ENCODE peak calls at places on chromosomes 11 and 22, in six cellular contexts. H, I, D, C, M and W are unnamed samples.

GRCh38 chr11:68460741-68461283 is at the start of gene PPP6R3:
- DNase-seq in D (no peak), I (no peak), M (no peak), C (no peak), H (no peak), W (no peak)

GRCh38 chr11:111416231-111416960 is 37.3 kb upstream of the POU2AF1 start:
- DNase-seq in D (no peak), H (no peak), I (no peak), C (no peak), M (no peak), W (no peak)

GRCh38 chr11:45933131-45933821 is 10.8 kb downstream of the LARGE2 start:
- DNase-seq in M (no peak), D (no peak), C (no peak), I (peak; percentile 39), H (peak; percentile 71), W (peak; percentile 31)

GRCh38 chr11:22807855-22808558 is 21.6 kb downstream of the SVIP start:
- DNase-seq in D (no peak), C (no peak), H (peak; percentile 60), I (no peak), M (no peak), W (no peak)

GRCh38 chr11:72732329-72732728 is 19.9 kb downstream of the ARAP1 start:
- DNase-seq in C (no peak), H (no peak), I (no peak), D (no peak), M (no peak), W (no peak)

GRCh38 chr11:38046571-38047135 is 1448.6 kb upstream of the RAG2 start:
- DNase-seq in D (no peak), C (no peak), H (no peak), M (no peak), I (no peak), W (peak; percentile 29)

GRCh38 chr22:33000342-33001280 is 57.6 kb downstream of the SYN3 start:
- DNase-seq in I (peak; percentile 56), D (peak; percentile 67), M (peak; percentile 78), C (peak; percentile 92), H (peak; percentile 32), W (peak; percentile 88)

GRCh38 chr11:123235117-123235686 is 40.2 kb upstream of the CLMP start:
- DNase-seq in H (no peak), I (no peak), C (peak; percentile 89), D (no peak), M (peak; percentile 46), W (peak; percentile 76)

GRCh38 chr11:15886866-15887265 is 469.5 kb downstream of the SOX6 start:
- DNase-seq in I (peak; percentile 65), M (no peak), C (no peak), D (no peak), H (peak; percentile 73), W (no peak)

GRCh38 chr11:79045811-79046304 is 395.0 kb downstream of the TENM4 start:
- DNase-seq in I (peak; percentile 16), H (peak; percentile 58), D (no peak), C (no peak), M (no peak), W (no peak)

GRCh38 chr22:43042101-43042780 is 27.3 kb upstream of the PACSIN2 start:
- DNase-seq in M (no peak), D (no peak), C (no peak), I (no peak), H (peak; percentile 24), W (no peak)

GRCh38 chr11:70448983-70449567 is 50.7 kb downstream of the CTTN start:
- DNase-seq in H (no peak), C (no peak), I (no peak), D (no peak), M (no peak), W (no peak)

GRCh38 chr22:27504854-27505253 is 296.7 kb downstream of the MN1 start:
- DNase-seq in D (no peak), M (no peak), I (no peak), H (no peak), C (no peak), W (no peak)

GRCh38 chr11:126341760-126342161 is 13.7 kb upstream of the ST3GAL4 start:
- DNase-seq in M (no peak), I (peak; percentile 86), H (peak; percentile 71), D (no peak), C (no peak), W (no peak)

GRCh38 chr22:43136255-43136654 is 6.9 kb downstream of the MCAT start:
- DNase-seq in H (peak; percentile 30), M (peak; percentile 51), D (no peak), I (peak; percentile 56), C (peak; percentile 56), W (peak; percentile 63)

GRCh38 chr11:116396332-116396731 is 376.5 kb downstream of the BUD13 start:
- DNase-seq in M (no peak), C (no peak), I (no peak), H (no peak), D (no peak), W (no peak)

GRCh38 chr11:77193167-77193566 is 65.1 kb downstream of the MYO7A start:
- DNase-seq in H (no peak), M (no peak), C (no peak), D (no peak), I (no peak), W (no peak)

GRCh38 chr11:45917623-45918330 is at the start of gene PEX16:
- DNase-seq in D (peak; percentile 95), I (peak; percentile 100), H (peak; percentile 100), C (peak; percentile 88), M (peak; percentile 98), W (peak; percentile 97)

GRCh38 chr11:5603326-5603725 is 6.9 kb downstream of the TRIM6 start:
- DNase-seq in C (no peak), M (no peak), D (no peak), H (no peak), I (no peak), W (no peak)

GRCh38 chr11:33682446-33682845 is 18.2 kb downstream of the C11orf91 start:
- DNase-seq in I (no peak), C (no peak), M (peak; percentile 23), H (no peak), D (no peak), W (no peak)

GRCh38 chr11:34145847-34146381 is 40.5 kb downstream of the NAT10 start:
- DNase-seq in C (no peak), I (no peak), D (no peak), H (no peak), M (no peak), W (no peak)

GRCh38 chr11:6618117-6619020 is 853 bp downstream of the TPP1 start:
- DNase-seq in I (peak; percentile 97), M (peak; percentile 25), H (peak; percentile 90), D (no peak), C (no peak), W (no peak)

GRCh38 chr11:95732930-95733602 is 56.5 kb downstream of the FAM76B start:
- DNase-seq in M (no peak), H (no peak), D (no peak), I (no peak), C (no peak), W (no peak)
- H3K14ac ChIP-seq in M (no peak overlapping the region), H (no peak overlapping the region), D (no peak overlapping the region), I (no peak overlapping the region), C (no peak overlapping the region), W (no peak overlapping the region)

GRCh38 chr11:9600166-9600565 is 26.7 kb downstream of the WEE1 start:
- DNase-seq in C (peak; percentile 45), M (no peak), I (no peak), D (no peak), H (no peak), W (no peak)

GRCh38 chr11:9590717-9591116 is 17.2 kb downstream of the WEE1 start:
- DNase-seq in M (no peak), I (no peak), H (no peak), D (no peak), C (peak; percentile 23), W (no peak)

GRCh38 chr11:9596926-9597325 is 23.5 kb downstream of the WEE1 start:
- DNase-seq in H (peak; percentile 40), I (no peak), D (no peak), C (peak; percentile 14), M (peak; percentile 81), W (no peak)

DNA sequence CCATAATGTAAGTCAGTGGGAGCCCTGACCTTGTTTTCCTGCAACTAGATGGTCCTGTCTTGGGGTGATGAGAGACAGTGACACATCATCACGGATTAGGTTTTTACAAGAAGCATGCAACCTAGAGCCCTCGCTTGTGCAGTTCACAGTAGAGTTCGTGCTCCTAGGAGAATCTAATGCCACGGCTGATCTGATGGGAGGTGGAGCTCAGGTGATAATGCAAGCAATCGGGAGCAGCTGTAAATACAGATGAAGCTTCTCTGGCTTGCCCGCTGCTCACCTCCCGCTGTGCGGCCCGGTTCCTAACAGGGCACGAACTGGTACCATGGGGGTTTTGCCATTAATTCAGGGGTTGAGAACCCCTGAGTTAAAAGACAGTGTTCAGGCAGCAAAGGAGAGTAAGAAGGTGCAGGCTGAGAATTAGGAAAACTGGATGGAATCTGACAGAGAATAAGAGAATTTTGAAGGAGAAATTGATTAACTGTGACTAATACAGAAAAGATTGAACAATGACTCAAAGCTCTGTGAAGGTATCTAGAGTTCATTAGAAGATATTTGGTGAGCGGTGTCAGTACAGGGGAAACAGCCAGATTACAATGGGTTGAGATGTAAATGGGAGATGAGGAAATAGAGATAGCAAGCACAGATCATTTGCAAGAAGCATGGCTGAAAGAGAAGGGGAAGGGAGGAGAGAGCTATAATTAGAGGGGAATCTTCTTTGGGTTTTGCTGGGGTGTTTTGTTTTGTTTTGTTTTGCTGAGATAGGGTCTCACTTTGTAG is 21.0 kb downstream of the WEE1 start:
- DNase-seq in M (no peak), H (peak; percentile 35), D (no peak), I (no peak), C (peak; percentile 49), W (no peak)
- H3K14ac ChIP-seq in M (no peak overlapping the region), H (peak overlapping the region; percentile 45), D (no peak overlapping the region), I (no peak overlapping the region), C (no peak overlapping the region), W (no peak overlapping the region)

GRCh38 chr22:45768490-45768889 is 96.9 kb downstream of the ATXN10 start:
- DNase-seq in M (no peak), H (no peak), I (no peak), C (no peak), D (no peak), W (no peak)

GRCh38 chr22:45769569-45770210 is 98.1 kb downstream of the ATXN10 start:
- DNase-seq in M (no peak), I (no peak), C (no peak), H (peak; percentile 31), D (no peak), W (no peak)

GRCh38 chr22:45771057-45771456 is 99.4 kb downstream of the ATXN10 start:
- DNase-seq in H (no peak), M (no peak), I (no peak), D (no peak), C (no peak), W (no peak)

GRCh38 chr22:45771711-45772110 is 100.1 kb downstream of the ATXN10 start:
- DNase-seq in I (no peak), C (no peak), D (no peak), M (no peak), H (no peak), W (no peak)

GRCh38 chr22:45770506-45770905 is 98.9 kb downstream of the ATXN10 start:
- DNase-seq in I (no peak), C (no peak), H (no peak), D (no peak), M (no peak), W (no peak)
- H3K14ac ChIP-seq in I (no peak overlapping the region), C (no peak overlapping the region), H (no peak overlapping the region), D (no peak overlapping the region), M (no peak overlapping the region), W (no peak overlapping the region)

DNA sequence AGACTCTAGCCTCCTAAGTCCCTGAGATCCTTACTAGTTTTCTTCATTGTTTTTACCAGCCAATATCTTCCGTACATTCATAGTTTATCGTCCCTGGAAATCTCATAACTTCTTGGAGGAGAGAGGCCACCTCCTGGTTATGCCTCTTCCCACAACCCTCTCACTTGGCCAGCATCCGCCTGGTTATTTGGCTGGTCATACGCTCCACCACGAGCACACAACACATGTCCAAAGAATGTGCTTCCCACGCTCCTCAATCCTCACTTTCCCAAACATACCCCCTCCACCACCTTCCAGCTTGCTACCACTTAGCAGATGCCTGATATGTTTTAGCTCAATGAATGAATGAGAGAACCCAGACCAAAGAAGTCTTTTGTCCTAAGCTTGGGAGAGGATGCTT is 83.5 kb upstream of the EIF3D start:
- DNase-seq in M (no peak), I (no peak), H (peak; percentile 41), C (no peak), D (no peak), W (no peak)
- H3K14ac ChIP-seq in M (no peak overlapping the region), I (no peak overlapping the region), H (no peak overlapping the region), C (no peak overlapping the region), D (no peak overlapping the region), W (no peak overlapping the region)